ENCODE peak calls at places on chromosomes 3 and 15, in four cellular contexts. Q is endothelial cell, C is cardiac fibroblast, N is fibroblast of pulmonary artery. X is an unnamed sample.
A peak's percentile ranks its signal among the peaks of the same experiment; 100 is the strongest.

GRCh38 chr15:93034512-93034911 is 54.5 kb downstream of the RGMA start:
- DNase-seq in Q (no peak), C (no peak), N (no peak), X (no peak)

GRCh38 chr3:107061466-107061865 is 315.8 kb upstream of the CCDC54 start:
- DNase-seq in Q (no peak), C (no peak), N (no peak), X (no peak)

GRCh38 chr3:69236808-69237707 is 114.7 kb upstream of the LMOD3 start:
- DNase-seq in Q (peak; percentile 28), C (no peak), N (no peak), X (no peak)

GRCh38 chr15:57334257-57334656 is 42.0 kb upstream of the CGNL1 start:
- DNase-seq in Q (no peak), C (peak; percentile 38), N (peak; percentile 50), X (no peak)

GRCh38 chr15:41284425-41285177 is 47.8 kb downstream of the OIP5 start:
- DNase-seq in Q (no peak), C (peak; percentile 24), N (peak; percentile 25), X (no peak)

GRCh38 chr3:115401891-115402501 is 221.3 kb upstream of the GAP43 start:
- DNase-seq in Q (no peak), C (peak; percentile 87), N (peak; percentile 80), X (no peak)

GRCh38 chr15:65055201-65055870 is 10.1 kb downstream of the SLC51B start:
- DNase-seq in Q (no peak), C (no peak), N (no peak), X (no peak)

GRCh38 chr3:181363231-181363630 is 348.5 kb upstream of the SOX2 start:
- DNase-seq in Q (no peak), C (no peak), N (no peak), X (no peak)

GRCh38 chr3:121411554-121411953 is 134.2 kb downstream of the POLQ start:
- DNase-seq in Q (no peak), C (peak; percentile 31), N (no peak), X (no peak)

GRCh38 chr3:106711650-106712049 is 665.6 kb upstream of the CCDC54 start:
- DNase-seq in Q (no peak), C (peak; percentile 42), N (peak; percentile 35), X (no peak)

GRCh38 chr15:69579950-69580618 is 127.5 kb downstream of the RPLP1 start:
- DNase-seq in Q (no peak), C (no peak), N (no peak), X (no peak)

GRCh38 chr3:169232863-169233262 is 430.6 kb downstream of the MECOM start:
- DNase-seq in Q (no peak), C (peak; percentile 73), N (peak; percentile 81), X (no peak)

GRCh38 chr15:34358367-34358766 is 8.6 kb downstream of the LPCAT4 start:
- DNase-seq in Q (no peak), C (peak; percentile 22), N (no peak), X (no peak)

GRCh38 chr3:58293516-58293915 is 12.5 kb upstream of the RPP14 start:
- DNase-seq in Q (no peak), C (no peak), N (no peak), X (no peak)

GRCh38 chr15:95265419-95265997 is 1034.1 kb downstream of the MCTP2 start:
- DNase-seq in Q (no peak), C (no peak), N (no peak), X (no peak)

GRCh38 chr3:51681453-51681852 is 10.4 kb downstream of the TEX264 start:
- DNase-seq in Q (no peak), C (peak; percentile 48), N (peak; percentile 55), X (no peak)

GRCh38 chr3:190303887-190304286 is 18.4 kb downstream of the CLDN1 start:
- DNase-seq in Q (no peak), C (no peak), N (no peak), X (no peak)

GRCh38 chr3:16427309-16427965 is 86.1 kb downstream of the RFTN1 start:
- DNase-seq in Q (no peak), C (peak; percentile 94), N (peak; percentile 97), X (no peak)

GRCh38 chr3:67037615-67038014 is 39.5 kb downstream of the KBTBD8 start:
- DNase-seq in Q (no peak), C (peak; percentile 57), N (peak; percentile 62), X (no peak)

GRCh38 chr15:59401810-59402569 is 29.3 kb upstream of the MYO1E start:
- DNase-seq in Q (no peak), C (no peak), N (no peak), X (no peak)

GRCh38 chr3:186400677-186401076 is 38.6 kb upstream of the DGKG start:
- DNase-seq in Q (no peak), C (peak; percentile 37), N (no peak), X (no peak)

GRCh38 chr3:129278970-129279906 is 568 bp downstream of the HMCES start:
- DNase-seq in Q (peak; percentile 56), C (peak; percentile 65), N (peak; percentile 69), X (peak; percentile 56)

GRCh38 chr15:38560456-38560926 is 4.1 kb downstream of the RASGRP1 start:
- DNase-seq in Q (no peak), C (no peak), N (no peak), X (peak; percentile 43)

GRCh38 chr15:42148808-42149492 is 7.5 kb downstream of the PLA2G4F start:
- DNase-seq in Q (no peak), C (no peak), N (no peak), X (no peak)

GRCh38 chr3:155766206-155766605 is 21.3 kb upstream of the PLCH1 start:
- DNase-seq in Q (no peak), C (peak; percentile 47), N (peak; percentile 30), X (no peak)

GRCh38 chr3:196323016-196323415 is 5.0 kb upstream of the DYNLT2B start:
- DNase-seq in Q (no peak), C (no peak), N (no peak), X (no peak)

GRCh38 chr3:13424865-13425605 is 4.9 kb upstream of the NUP210 start:
- DNase-seq in Q (no peak), C (no peak), N (no peak), X (no peak)

GRCh38 chr15:40084657-40085056 is 24.0 kb downstream of the BMF start:
- DNase-seq in Q (no peak), C (no peak), N (no peak), X (no peak)

GRCh38 chr15:64810499-64811326 is 14.7 kb downstream of the PIF1 start:
- DNase-seq in Q (no peak), C (no peak), N (no peak), X (no peak)

GRCh38 chr15:32898991-32899613 is 181.3 kb downstream of the GREM1 start:
- DNase-seq in Q (no peak), C (peak; percentile 11), N (no peak), X (no peak)

GRCh38 chr3:52153389-52154096 is 680 bp downstream of the POC1A start:
- DNase-seq in Q (no peak), C (peak; percentile 27), N (no peak), X (no peak)

GRCh38 chr15:93250905-93251304 is 161.9 kb upstream of the RGMA start:
- DNase-seq in Q (no peak), C (no peak), N (no peak), X (no peak)

GRCh38 chr3:102177075-102177755 is 257.6 kb upstream of the ZPLD1 start:
- DNase-seq in Q (no peak), C (no peak), N (no peak), X (no peak)

GRCh38 chr3:72288955-72289707 is 504.2 kb upstream of the PROK2 start:
- DNase-seq in Q (no peak), C (peak; percentile 19), N (peak; percentile 74), X (peak; percentile 41)

GRCh38 chr3:63967675-63968611 is 55.4 kb downstream of the PSMD6 start:
- DNase-seq in Q (no peak), C (peak; percentile 53), N (peak; percentile 77), X (peak; percentile 22)

GRCh38 chr3:134601539-134602439 is 49.0 kb downstream of the KY start:
- DNase-seq in Q (peak; percentile 71), C (peak; percentile 59), N (peak; percentile 85), X (no peak)

GRCh38 chr15:73941044-73941443 is 14.8 kb downstream of the LOXL1 start:
- DNase-seq in Q (no peak), C (peak; percentile 99), N (peak; percentile 91), X (no peak)

DNA sequence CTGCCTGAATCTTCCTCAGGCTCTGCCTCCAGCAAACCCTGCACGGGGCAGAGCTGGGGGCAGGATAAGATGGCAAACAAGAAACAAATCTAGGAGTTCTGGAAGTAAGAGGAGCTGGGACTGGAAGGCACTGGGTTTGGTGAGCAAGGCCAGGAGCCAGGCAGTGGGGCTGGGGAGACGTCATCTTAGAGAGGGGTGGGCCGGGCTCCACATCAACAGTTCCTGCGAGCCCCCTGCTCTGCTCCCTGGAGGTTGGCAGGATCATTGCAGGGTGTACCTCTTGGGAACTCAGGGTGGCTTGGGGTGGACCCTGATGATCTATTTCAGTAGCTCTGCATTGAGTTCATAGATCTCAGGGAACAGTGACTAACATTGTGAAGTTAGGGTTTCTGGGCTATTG is 87.3 kb upstream of the PRR23E start:
- DNase-seq in Q (no peak), C (no peak), N (no peak), X (no peak)
- TF ChIP-seq CTCF in Q (no peak), C (no peak), N (no peak), X (no peak)

GRCh38 chr3:123629747-123630047 is 44.8 kb upstream of the HACD2 start:
- DNase-seq in Q (no peak), C (no peak), N (no peak), X (no peak)
- TF ChIP-seq CTCF in Q (no peak), C (no peak), N (no peak), X (no peak)

GRCh38 chr3:4493008-4493930 is at the start of gene ITPR1:
- DNase-seq in Q (peak; percentile 98), C (peak; percentile 100), N (peak; percentile 100), X (peak; percentile 93)

GRCh38 chr3:4493931-4494806 is 1.0 kb downstream of the ITPR1 start:
- DNase-seq in Q (peak; percentile 47), C (peak; percentile 42), N (peak; percentile 56), X (no peak)

GRCh38 chr3:4494807-4495200 is 1.7 kb downstream of the ITPR1 start:
- DNase-seq in Q (no peak), C (no peak), N (no peak), X (no peak)

GRCh38 chr3:4492240-4493007 is 724 bp upstream of the ITPR1 start:
- DNase-seq in Q (peak; percentile 37), C (peak; percentile 75), N (peak; percentile 87), X (no peak)

DNA sequence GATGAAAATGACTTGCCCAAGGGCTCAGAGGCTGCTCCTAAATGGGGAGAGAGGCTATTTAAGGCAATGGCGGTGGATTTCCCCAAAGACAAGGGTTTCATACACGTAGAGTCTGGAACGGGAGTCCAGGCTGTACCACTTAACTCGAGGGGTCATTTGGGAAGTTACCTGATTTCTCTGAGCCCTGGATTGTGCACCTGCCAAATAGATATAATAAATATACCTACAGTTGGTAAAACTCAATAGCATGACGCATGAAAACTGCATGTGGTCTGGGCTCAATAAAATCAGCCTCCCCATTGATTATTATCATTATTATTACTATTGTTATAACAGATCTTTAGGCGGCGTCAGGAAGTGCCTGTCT is 1.3 kb upstream of the ITPR1 start:
- DNase-seq in Q (no peak), C (no peak), N (no peak), X (no peak)
- TF ChIP-seq CTCF in Q (no peak), C (no peak), N (no peak), X (no peak)

DNA sequence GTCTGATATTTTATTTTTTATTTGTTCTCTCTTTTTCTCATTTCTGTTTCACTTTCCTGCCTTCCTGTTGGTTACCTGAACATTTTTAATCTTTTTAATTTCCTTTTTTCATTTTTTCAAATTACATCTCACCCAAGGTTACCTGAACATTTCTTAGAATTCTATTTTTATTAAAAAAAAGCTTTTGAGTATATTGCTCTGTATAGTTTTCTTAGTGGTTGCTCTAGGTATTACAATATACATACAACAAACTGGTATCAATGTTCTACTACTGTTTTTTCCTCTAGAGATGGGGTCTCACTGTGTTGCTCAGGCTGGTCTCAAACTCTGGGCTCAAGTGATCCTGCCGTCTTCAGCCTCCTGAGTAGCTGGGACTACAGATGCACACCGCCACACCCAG is 79.4 kb downstream of the DHX30 start:
- DNase-seq in Q (no peak), C (no peak), N (no peak), X (no peak)
- TF ChIP-seq CTCF in Q (peak; percentile 43), C (peak; percentile 3), N (no peak), X (no peak)

X was measured in GM20000.